ENCODE peak calls at places on chromosomes 7 and 10, in four cellular contexts. O is K562, B is HepG2, X is WTC11. E is an unnamed sample.
A peak's percentile ranks its signal among the peaks of the same experiment; 100 is the strongest.

GRCh38 chr10:72323108-72323932 is 31.4 kb downstream of the DNAJB12 start:
- DNase-seq in O (no peak), B (no peak), X (no peak), E (no peak)

GRCh38 chr7:47045169-47045568 is 536.7 kb downstream of the TNS3 start:
- DNase-seq in O (no peak), B (no peak), X (no peak), E (no peak)

GRCh38 chr7:151460474-151460855 is 20.5 kb upstream of the CRYGN start:
- DNase-seq in O (no peak), B (no peak), X (no peak), E (no peak)

GRCh38 chr7:91973632-91974031 is 33.0 kb downstream of the AKAP9 start:
- DNase-seq in O (no peak), B (no peak), X (no peak), E (no peak)

GRCh38 chr7:48428091-48428710 is 256.9 kb downstream of the ABCA13 start:
- DNase-seq in O (no peak), B (no peak), X (no peak), E (no peak)

GRCh38 chr10:6279540-6280267 is 77.0 kb downstream of the PFKFB3 start:
- DNase-seq in O (no peak), B (peak; percentile 97), X (peak; percentile 37), E (no peak)

GRCh38 chr10:70167246-70167645 is 3.1 kb downstream of the SAR1A start:
- DNase-seq in O (no peak), B (no peak), X (no peak), E (no peak)

GRCh38 chr10:49539320-49539885 is 482 bp upstream of the ERCC6 start:
- DNase-seq in O (peak; percentile 62), B (peak; percentile 24), X (peak; percentile 15), E (peak; percentile 50)

GRCh38 chr10:34495938-34496337 is 319.2 kb downstream of the PARD3 start:
- DNase-seq in O (no peak), B (no peak), X (no peak), E (no peak)

GRCh38 chr10:121070671-121071070 is 219.5 kb downstream of the WDR11 start:
- DNase-seq in O (no peak), B (no peak), X (no peak), E (no peak)

GRCh38 chr10:34475222-34475621 is 339.9 kb downstream of the PARD3 start:
- DNase-seq in O (no peak), B (no peak), X (no peak), E (no peak)

GRCh38 chr7:116045532-116045931 is 15.0 kb upstream of the TFEC start:
- DNase-seq in O (no peak), B (no peak), X (no peak), E (no peak)

GRCh38 chr10:124677291-124677690 is 66.9 kb downstream of the FAM53B start:
- DNase-seq in O (no peak), B (no peak), X (no peak), E (peak; percentile 65)

GRCh38 chr10:110616493-110617033 is 27.6 kb upstream of the RBM20 start:
- DNase-seq in O (peak; percentile 12), B (no peak), X (no peak), E (no peak)

GRCh38 chr7:98110249-98111022 is 3.8 kb downstream of the LMTK2 start:
- DNase-seq in O (no peak), B (peak; percentile 85), X (no peak), E (peak; percentile 52)

GRCh38 chr10:119316729-119317097 is 109.3 kb downstream of the GRK5 start:
- DNase-seq in O (peak; percentile 26), B (peak; percentile 89), X (no peak), E (no peak)

GRCh38 chr7:156005202-156005821 is 193.0 kb upstream of the SHH start:
- DNase-seq in O (no peak), B (no peak), X (no peak), E (no peak)

GRCh38 chr10:114629824-114630430 is 28.1 kb downstream of the ABLIM1 start:
- DNase-seq in O (no peak), B (no peak), X (no peak), E (no peak)

GRCh38 chr10:11515596-11516418 is 95.6 kb downstream of the USP6NL start:
- DNase-seq in O (peak; percentile 56), B (peak; percentile 68), X (peak; percentile 41), E (peak; percentile 55)

GRCh38 chr7:99380032-99380822 is 5.7 kb downstream of the ARPC1B start:
- DNase-seq in O (peak; percentile 56), B (no peak), X (no peak), E (no peak)

GRCh38 chr7:93910076-93910994 is 4.0 kb downstream of the GNGT1 start:
- DNase-seq in O (no peak), B (no peak), X (no peak), E (no peak)

GRCh38 chr7:157993406-157994105 is 594.1 kb downstream of the PTPRN2 start:
- DNase-seq in O (no peak), B (no peak), X (no peak), E (no peak)

GRCh38 chr10:30591249-30591670 is 38.3 kb downstream of the LYZL2 start:
- DNase-seq in O (peak; percentile 64), B (peak; percentile 65), X (peak; percentile 37), E (peak; percentile 62)

GRCh38 chr10:77456414-77456813 is 181.2 kb downstream of the KCNMA1 start:
- DNase-seq in O (no peak), B (no peak), X (no peak), E (peak; percentile 49)

GRCh38 chr7:44292876-44293560 is 32.4 kb downstream of the CAMK2B start:
- DNase-seq in O (no peak), B (no peak), X (peak; percentile 2), E (no peak)

GRCh38 chr7:100827330-100828226 is at the start of gene EPHB4:
- DNase-seq in O (peak; percentile 91), B (peak; percentile 90), X (peak; percentile 90), E (peak; percentile 88)

GRCh38 chr7:1564603-1565022 is 5.2 kb downstream of the PSMG3 start:
- DNase-seq in O (no peak), B (no peak), X (no peak), E (no peak)

DNA sequence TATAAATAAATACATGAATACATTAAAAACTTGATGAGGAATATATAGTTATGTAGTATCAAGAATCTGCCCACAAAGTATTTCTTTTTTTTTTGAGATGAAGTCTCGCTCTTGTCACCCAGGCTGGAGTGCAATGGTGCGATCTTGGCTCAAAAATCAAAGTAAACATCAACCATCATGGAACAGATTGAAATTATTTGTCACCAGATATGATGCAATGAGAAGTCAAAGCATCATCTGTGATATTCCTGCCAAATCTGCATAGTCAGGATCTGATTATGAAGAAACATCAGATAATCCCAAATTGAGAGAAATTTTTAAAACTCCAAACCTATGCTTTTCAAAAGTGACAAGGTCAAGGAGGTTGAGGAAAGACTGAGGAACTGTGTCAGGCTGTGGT is 5.1 kb upstream of the CYP2C18 start:
- DNase-seq in O (no peak), B (no peak), X (no peak), E (no peak)
- TF ChIP-seq FOXJ3 in O (no peak), B (no peak), X (no peak), E (no peak)

GRCh38 chr10:4708123-4708759 is 117.8 kb upstream of the AKR1E2 start:
- DNase-seq in O (peak; percentile 62), B (peak; percentile 15), X (peak; percentile 82), E (no peak)
- TF ChIP-seq FOXJ3 in O (no peak), B (no peak), X (no peak), E (no peak)

DNA sequence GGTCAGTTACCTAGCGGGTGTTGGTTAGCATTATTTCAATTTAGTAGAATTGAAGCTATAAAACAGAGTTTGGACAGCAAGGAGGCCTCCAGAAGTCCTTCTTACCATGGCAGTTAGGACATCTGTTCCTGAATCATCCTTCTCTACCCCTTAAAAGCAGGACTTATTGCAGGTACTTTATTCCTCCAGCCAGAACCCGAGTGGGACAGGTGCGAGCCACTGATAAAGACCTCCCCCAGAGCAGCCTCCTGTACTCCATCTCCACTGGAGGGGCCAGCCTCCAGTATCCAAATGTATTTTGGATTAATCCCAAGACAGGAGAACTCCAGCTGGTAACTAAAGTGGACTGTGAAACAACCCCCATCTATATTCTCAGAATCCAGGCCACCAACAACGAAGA is 54.6 kb downstream of the CDHR3 start:
- DNase-seq in O (peak; percentile 81), B (no peak), X (no peak), E (no peak)
- TF ChIP-seq FOXJ3 in O (no peak), B (no peak), X (no peak), E (no peak)

GRCh38 chr7:128136215-128136597 is 104.9 kb upstream of the LEP start:
- DNase-seq in O (no peak), B (no peak), X (peak; percentile 57), E (peak; percentile 78)
- TF ChIP-seq FOXJ3 in O (no peak), B (no peak), X (no peak), E (no peak)

GRCh38 chr10:91603931-91604331 is 28.9 kb downstream of the PPP1R3C start:
- DNase-seq in O (no peak), B (no peak), X (no peak), E (no peak)
- TF ChIP-seq FOXJ3 in O (no peak), B (no peak), X (no peak), E (no peak)

DNA sequence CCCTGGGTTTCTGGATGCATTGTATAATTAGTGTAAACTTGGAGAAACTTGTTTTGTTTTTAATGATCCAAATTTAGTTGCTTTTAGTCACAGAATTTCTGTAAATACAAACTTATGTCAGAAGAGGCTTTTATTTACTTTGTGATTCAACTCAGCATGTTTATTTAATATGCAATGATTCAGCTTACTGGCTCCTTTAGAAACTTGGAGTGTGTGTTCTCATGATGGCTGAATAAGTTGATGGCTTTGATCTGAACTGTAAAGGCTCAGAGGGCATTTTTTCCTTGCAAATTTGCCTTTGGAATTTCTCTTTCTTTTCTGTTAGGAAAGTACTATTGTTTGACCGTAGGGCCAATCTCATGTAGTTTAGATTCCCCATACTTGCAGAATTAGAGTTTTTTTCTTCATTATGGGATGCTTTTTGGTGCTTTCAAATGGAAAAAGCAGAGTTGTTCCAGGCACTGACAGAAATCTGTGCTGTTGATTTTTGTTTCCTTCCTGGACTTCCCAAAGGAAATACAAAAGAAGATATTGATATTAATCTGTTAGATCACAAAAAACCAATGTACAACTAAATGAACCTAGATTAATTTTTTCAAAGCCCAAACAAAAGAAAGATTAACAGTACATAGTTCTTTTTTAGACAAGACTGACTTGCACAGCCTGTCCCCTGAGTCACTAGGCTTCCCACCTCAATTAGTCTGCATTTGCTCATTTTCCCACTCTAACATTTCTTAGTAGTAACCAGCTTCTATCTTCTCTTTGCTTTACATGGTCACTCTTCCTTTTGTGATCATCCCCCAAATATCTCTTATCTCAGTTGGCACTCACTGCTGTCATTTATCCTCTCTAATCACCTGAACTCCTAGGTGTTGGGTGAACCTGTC is 96.8 kb upstream of the AGR3 start:
- DNase-seq in O (no peak), B (peak; percentile 75), X (no peak), E (no peak)
- TF ChIP-seq FOXJ3 in O (no peak), B (no peak), X (no peak), E (no peak)

GRCh38 chr10:130221456-130222375 is 85.5 kb downstream of the GLRX3 start:
- DNase-seq in O (no peak), B (no peak), X (no peak), E (no peak)
- TF ChIP-seq FOXJ3 in O (no peak), B (no peak), X (no peak), E (no peak)

GRCh38 chr7:6501586-6502564 is 49.4 kb downstream of the GRID2IP start:
- DNase-seq in O (no peak), B (no peak), X (no peak), E (no peak)
- TF ChIP-seq FOXJ3 in O (no peak), B (no peak), X (no peak), E (no peak)

DNA sequence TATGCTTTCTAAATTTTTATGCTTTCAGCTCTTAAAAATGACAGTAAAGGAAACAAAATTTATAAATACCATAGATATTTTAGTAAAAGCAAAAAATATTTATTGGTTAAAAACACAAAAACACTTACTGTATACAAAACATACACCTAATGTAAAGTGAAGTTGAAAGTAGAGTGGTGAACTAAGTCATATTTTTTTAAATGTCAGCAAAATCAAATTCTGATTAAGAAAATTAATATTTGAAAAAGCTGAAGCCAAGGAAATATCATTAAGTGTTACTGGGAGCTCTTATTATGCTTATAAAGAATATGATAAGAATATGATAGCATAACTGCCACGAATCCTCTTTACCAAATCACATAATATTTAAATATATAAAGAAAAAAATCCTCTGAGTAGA is 65.3 kb upstream of the PLXDC2 start:
- DNase-seq in O (no peak), B (no peak), X (no peak), E (no peak)
- TF ChIP-seq FOXJ3 in O (no peak), B (no peak), X (no peak), E (no peak)